ENCODE peak calls at places on chromosome 19, in nine cellular contexts. I is HS-5; J is EL; O is stomach; H is body of pancreas; U is stimulated activated CD4-positive, alpha-beta T cell treated with anti-CD3 and anti-CD28 coated beads, Interleukin-12 subunit alpha, Interleukin-12 subunit beta, amount 100 ng/mL, for 4 hours; N is hippocampal formation; B is amygdala; F is choroid plexus epithelial cell. Q is an unnamed sample.

GRCh38 chr19:38816131-38816750 is 3.5 kb upstream of the LGALS4 start:
- DNase-seq in I (no peak), J (no peak), O (no peak), H (no peak), U (no peak), N (no peak), B (no peak), F (no peak), Q (no peak)

GRCh38 chr19:13974073-13974472 is 21.8 kb downstream of the DCAF15 start:
- DNase-seq in I (no peak), J (no peak), O (peak; percentile 47), H (no peak), U (peak; percentile 28), N (no peak), B (no peak), F (peak; percentile 43), Q (peak; percentile 94)

GRCh38 chr19:5106361-5106760 is 137.4 kb downstream of the KDM4B start:
- DNase-seq in I (no peak), J (no peak), O (no peak), H (no peak), U (no peak), N (no peak), B (no peak), F (no peak), Q (no peak)

GRCh38 chr19:19113040-19113541 is 25.2 kb downstream of the TMEM161A start:
- DNase-seq in I (no peak), J (peak; percentile 51), O (no peak), H (no peak), U (no peak), N (no peak), B (no peak), F (peak; percentile 79), Q (no peak)

GRCh38 chr19:2270572-2271515 is 11.1 kb downstream of the PEAK3 start:
- DNase-seq in I (no peak), J (peak; percentile 84), O (peak; percentile 82), H (peak; percentile 86), U (peak; percentile 72), N (peak; percentile 71), B (peak; percentile 64), F (peak; percentile 91), Q (peak; percentile 76)

GRCh38 chr19:53082929-53083328 is 20.3 kb downstream of the ZNF160 start:
- DNase-seq in I (no peak), J (no peak), O (no peak), H (no peak), U (no peak), N (no peak), B (no peak), F (no peak), Q (no peak)

GRCh38 chr19:55251296-55252081 is 7.3 kb downstream of the PPP6R1 start:
- DNase-seq in I (no peak), J (peak; percentile 26), O (peak; percentile 68), H (no peak), U (peak; percentile 32), N (no peak), B (no peak), F (peak; percentile 14), Q (no peak)

GRCh38 chr19:46181386-46181774 is 33.3 kb downstream of the IGFL2 start:
- DNase-seq in I (no peak), J (peak; percentile 54), O (no peak), H (no peak), U (no peak), N (no peak), B (no peak), F (peak; percentile 19), Q (no peak)

Q was measured in small intestine.